ENCODE peak calls at places on chromosome 21, in nine cellular contexts. S is EL; U is left ventricle myocardium inferior; V is HuH-7; Z is effector CD8-positive, alpha-beta T cell; Q is iris pigment epithelial cell; L is stimulated activated CD4-positive, alpha-beta T cell treated with anti-CD3 and anti-CD28 coated beads, Interleukin-1b, Interleukin-23, amount 100 ng/mL, for 1 hour; E is A172; D is iPS-NIHi11. O is an unnamed sample.

GRCh38 chr21:36156815-36157670 is at the start of gene DOP1B:
- DNase-seq in Z (peak), E (no peak), S (peak), D (peak), L (no peak), V (no peak), U (peak), Q (peak), O (no peak)

GRCh38 chr21:37538971-37539590 is 172.5 kb downstream of the DYRK1A start:
- DNase-seq in E (no peak), U (no peak), L (no peak), Z (no peak), Q (no peak), D (no peak), S (peak), V (no peak), O (no peak)

GRCh38 chr21:41121785-41122415 is 46.1 kb upstream of the BACE2 start:
- DNase-seq in Q (peak), Z (no peak), L (peak), V (peak), E (peak), D (peak), U (peak), S (peak), O (peak)

GRCh38 chr21:42547906-42548365 is 34.3 kb downstream of the SLC37A1 start:
- DNase-seq in D (no peak), Q (no peak), Z (no peak), S (no peak), V (no peak), L (no peak), U (no peak), E (no peak), O (no peak)

GRCh38 chr21:29232601-29233541 is 65.9 kb upstream of the BACH1 start:
- DNase-seq in U (no peak), S (peak), V (no peak), L (no peak), Z (no peak), Q (peak), D (no peak), E (peak), O (no peak)

GRCh38 chr21:35818597-35818996 is 241.7 kb downstream of the SETD4 start:
- DNase-seq in L (no peak), U (no peak), S (no peak), V (no peak), Q (no peak), E (no peak), D (no peak), Z (no peak), O (no peak)

GRCh38 chr21:35400233-35400939 is 351.3 kb upstream of the RUNX1 start:
- DNase-seq in S (peak), E (peak), Z (no peak), L (peak), U (no peak), Q (peak), V (peak), D (peak), O (peak)

GRCh38 chr21:43355925-43356289 is 71.0 kb downstream of the SIK1 start:
- DNase-seq in V (peak), E (no peak), D (no peak), U (no peak), Z (no peak), Q (no peak), L (no peak), S (no peak), O (no peak)

GRCh38 chr21:26170471-26171309 is at the start of gene APP:
- DNase-seq in U (peak), L (peak), D (peak), S (peak), Z (peak), E (peak), Q (peak), V (peak), O (peak)

GRCh38 chr21:39850333-39850732 is 16.9 kb upstream of the PCP4 start:
- DNase-seq in U (no peak), Z (no peak), Q (no peak), L (no peak), E (no peak), V (no peak), S (no peak), D (no peak), O (no peak)

O was measured in HEK293T.